ENCODE peak calls at places on chromosome 10, in eight cellular contexts. E is sigmoid colon, G is upper lobe of left lung, L is GM12891, R is HepG2, I is breast epithelium, B is HCT116, U is K562. Y is an unnamed sample.
A peak's percentile ranks its signal among the peaks of the same experiment; 100 is the strongest.

GRCh38 chr10:87734987-87735827 is 75.5 kb downstream of the PAPSS2 start:
- DNase-seq in E (no peak), G (no peak), L (peak; percentile 17), R (peak; percentile 25), I (no peak), B (peak; percentile 29), U (peak; percentile 35), Y (no peak)

GRCh38 chr10:35378547-35379210 is 42.4 kb downstream of the CCNY start:
- DNase-seq in E (no peak), G (no peak), L (no peak), R (no peak), I (no peak), B (no peak), U (peak; percentile 37), Y (no peak)

GRCh38 chr10:33982995-33983394 is 648.5 kb upstream of the NRP1 start:
- DNase-seq in E (no peak), G (no peak), L (no peak), R (no peak), I (no peak), B (no peak), U (no peak), Y (no peak)

GRCh38 chr10:132724436-132724835 is 61.5 kb downstream of the NKX6-2 start:
- DNase-seq in E (no peak), G (no peak), L (no peak), R (no peak), I (no peak), B (no peak), U (no peak), Y (no peak)

GRCh38 chr10:46558141-46558410 is 1.6 kb upstream of the GPRIN2 start:
- DNase-seq in E (no peak), G (peak; percentile 20), L (no peak), R (no peak), I (no peak), B (no peak), U (no peak), Y (no peak)

GRCh38 chr10:18473424-18474110 is 177.8 kb downstream of the NSUN6 start:
- DNase-seq in E (no peak), G (no peak), L (no peak), R (no peak), I (no peak), B (no peak), U (no peak), Y (no peak)

GRCh38 chr10:48306870-48307531 is 524 bp downstream of the MAPK8 start:
- DNase-seq in E (peak; percentile 75), G (peak; percentile 56), L (peak; percentile 53), R (peak; percentile 21), I (peak; percentile 60), B (no peak), U (peak; percentile 94), Y (no peak)

GRCh38 chr10:124721295-124722052 is 22.7 kb downstream of the FAM53B start:
- DNase-seq in E (peak; percentile 90), G (peak; percentile 79), L (no peak), R (no peak), I (no peak), B (no peak), U (no peak), Y (no peak)

GRCh38 chr10:132422169-132422691 is 25.2 kb downstream of the PWWP2B start:
- DNase-seq in E (no peak), G (no peak), L (no peak), R (no peak), I (no peak), B (no peak), U (peak; percentile 31), Y (no peak)

GRCh38 chr10:47195274-47195885 is 104.6 kb upstream of the GDF10 start:
- DNase-seq in E (no peak), G (no peak), L (no peak), R (no peak), I (no peak), B (no peak), U (no peak), Y (no peak)

GRCh38 chr10:60521974-60522405 is 132.3 kb upstream of the ANK3 start:
- DNase-seq in E (no peak), G (no peak), L (no peak), R (no peak), I (no peak), B (no peak), U (no peak), Y (no peak)

GRCh38 chr10:10294801-10295515 is 722.7 kb upstream of the CELF2 start:
- DNase-seq in E (no peak), G (no peak), L (no peak), R (no peak), I (no peak), B (no peak), U (no peak), Y (no peak)

GRCh38 chr10:110860576-110861241 is 11.0 kb upstream of the PDCD4 start:
- DNase-seq in E (peak; percentile 36), G (peak; percentile 32), L (no peak), R (peak; percentile 34), I (no peak), B (no peak), U (no peak), Y (no peak)

GRCh38 chr10:628386-629045 is 61.0 kb downstream of the DIP2C start:
- DNase-seq in E (no peak), G (no peak), L (no peak), R (no peak), I (no peak), B (no peak), U (no peak), Y (no peak)

DNA sequence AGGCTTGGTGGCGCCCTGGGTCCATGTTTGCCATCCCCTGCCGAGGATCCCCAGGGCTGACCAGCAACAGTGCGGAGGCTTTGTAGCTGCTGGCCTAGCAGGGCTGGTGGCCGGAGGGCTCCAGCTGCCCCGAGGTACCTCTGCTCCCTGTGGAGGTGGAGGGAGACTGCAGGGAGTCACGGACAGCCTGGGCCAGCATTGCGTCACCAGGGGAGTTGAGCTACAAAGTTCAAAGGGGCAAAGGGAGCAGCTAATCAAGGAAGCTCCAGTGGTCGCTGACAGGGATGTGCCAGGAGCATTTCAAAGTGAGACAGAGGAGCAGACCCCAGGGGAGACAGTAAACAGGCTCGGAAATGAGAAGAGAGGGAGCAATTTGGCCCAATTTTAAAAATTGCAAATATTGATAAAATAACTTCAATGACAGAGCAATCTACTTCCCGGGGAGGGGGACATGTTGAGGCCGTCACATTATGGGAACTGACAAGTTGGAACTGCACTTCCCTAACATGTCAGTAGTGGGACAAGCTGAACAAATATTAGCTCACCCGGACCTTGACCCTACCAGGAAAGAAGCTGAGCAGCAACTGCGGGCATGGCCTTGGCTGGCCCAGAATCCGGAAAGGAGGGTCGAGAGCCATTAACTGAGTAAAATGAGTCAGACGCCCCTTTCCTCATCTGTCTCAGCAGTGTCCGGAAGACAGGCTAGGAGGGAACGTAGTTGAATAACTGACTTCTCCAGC is 39.4 kb downstream of the BTBD16 start:
- DNase-seq in E (no peak), G (no peak), L (no peak), R (peak; percentile 98), I (no peak), B (no peak), U (no peak), Y (no peak)
- TF ChIP-seq POLR2AphosphoS5 in E (no peak), G (no peak), L (no peak), R (peak; percentile 89), I (no peak), B (no peak), U (no peak), Y (no peak)

GRCh38 chr10:76185476-76186255 is 754.2 kb downstream of the LRMDA start:
- DNase-seq in E (no peak), G (no peak), L (no peak), R (no peak), I (no peak), B (no peak), U (no peak), Y (no peak)
- TF ChIP-seq POLR2AphosphoS5 in E (peak; percentile 59), G (no peak), L (no peak), R (no peak), I (no peak), B (no peak), U (no peak), Y (no peak)

DNA sequence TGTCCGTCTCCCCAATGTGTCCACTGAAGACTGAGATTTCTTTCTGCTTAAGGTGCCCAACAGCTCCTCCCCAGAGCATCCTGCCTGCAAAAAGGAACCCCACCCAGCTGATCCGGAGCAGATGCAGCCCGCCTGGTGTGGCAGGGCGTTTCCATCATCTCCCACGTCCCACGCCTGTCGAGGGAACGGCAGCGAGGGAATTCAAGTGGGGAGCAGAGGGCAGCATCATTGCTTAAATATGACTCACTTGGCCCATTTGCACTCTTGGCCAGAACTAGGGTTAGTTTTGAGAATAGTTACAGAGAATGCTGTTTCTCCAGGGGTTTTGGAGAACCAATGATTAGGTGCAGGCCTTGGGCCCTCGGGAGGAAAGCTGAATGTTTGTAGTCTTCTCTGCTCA is 20.8 kb downstream of the VWA2 start:
- DNase-seq in E (no peak), G (no peak), L (no peak), R (no peak), I (no peak), B (no peak), U (no peak), Y (no peak)
- TF ChIP-seq POLR2AphosphoS5 in E (peak; percentile 18), G (peak; percentile 80), L (no peak), R (no peak), I (peak; percentile 37), B (no peak), U (no peak), Y (no peak)

GRCh38 chr10:31318382-31318853 is 598 bp upstream of the ZEB1 start:
- DNase-seq in E (peak; percentile 85), G (peak; percentile 83), L (peak; percentile 59), R (peak; percentile 12), I (no peak), B (peak; percentile 28), U (peak; percentile 57), Y (peak; percentile 61)

GRCh38 chr10:31319602-31320178 is 674 bp downstream of the ZEB1 start:
- DNase-seq in E (no peak), G (no peak), L (peak; percentile 3), R (no peak), I (no peak), B (no peak), U (no peak), Y (no peak)

GRCh38 chr10:31317652-31318381 is 1.2 kb upstream of the ZEB1 start:
- DNase-seq in E (no peak), G (no peak), L (no peak), R (no peak), I (peak; percentile 53), B (no peak), U (peak; percentile 38), Y (no peak)

GRCh38 chr10:31320179-31320597 is 1.2 kb downstream of the ZEB1 start:
- DNase-seq in E (peak; percentile 78), G (peak; percentile 24), L (peak; percentile 18), R (no peak), I (no peak), B (no peak), U (peak; percentile 18), Y (peak; percentile 31)

GRCh38 chr10:31318854-31319601 is at the start of gene ZEB1:
- DNase-seq in E (peak; percentile 96), G (peak; percentile 91), L (peak; percentile 51), R (peak; percentile 89), I (peak; percentile 76), B (peak; percentile 91), U (peak; percentile 91), Y (peak; percentile 49)
- TF ChIP-seq POLR2AphosphoS5 in E (peak; percentile 72), G (peak; percentile 83), L (no peak), R (peak; percentile 74), I (peak; percentile 21), B (peak; percentile 63), U (peak; percentile 62), Y (no peak)

GRCh38 chr10:3887885-3888476 is 103.0 kb upstream of the KLF6 start:
- DNase-seq in E (peak; percentile 83), G (peak; percentile 65), L (no peak), R (no peak), I (no peak), B (no peak), U (no peak), Y (peak; percentile 20)
- TF ChIP-seq POLR2AphosphoS5 in E (no peak), G (no peak), L (no peak), R (no peak), I (no peak), B (no peak), U (no peak), Y (no peak)

GRCh38 chr10:15461353-15462108 is 90.4 kb upstream of the FAM171A1 start:
- DNase-seq in E (no peak), G (no peak), L (no peak), R (no peak), I (no peak), B (peak; percentile 22), U (peak; percentile 52), Y (no peak)
- TF ChIP-seq POLR2AphosphoS5 in E (no peak), G (peak; percentile 17), L (no peak), R (no peak), I (no peak), B (no peak), U (no peak), Y (no peak)

Y was measured in GM12892.